ENCODE peak calls at places on chromosomes 6 and 20, in four cellular contexts. I is MM.1S, Z is GM23248, L is PC-3. W is an unnamed sample.
A peak's percentile ranks its signal among the peaks of the same experiment; 100 is the strongest.

GRCh38 chr6:122778961-122779671 is 400 bp upstream of the FABP7 start:
- DNase-seq in I (no peak), L (no peak), Z (no peak), W (no peak)

GRCh38 chr20:23270427-23270911 is 80.1 kb upstream of the NXT1 start:
- DNase-seq in L (no peak), Z (peak; percentile 22), I (no peak), W (peak; percentile 66)

GRCh38 chr6:105282801-105283585 is 103.2 kb upstream of the POPDC3 start:
- DNase-seq in I (no peak), Z (no peak), L (no peak), W (no peak)

GRCh38 chr6:43627008-43627825 is 1.8 kb downstream of the GTPBP2 start:
- DNase-seq in Z (peak; percentile 99), L (peak; percentile 97), I (peak; percentile 46), W (peak; percentile 91)

GRCh38 chr20:14512856-14513255 is 175.4 kb upstream of the FLRT3 start:
- DNase-seq in I (no peak), L (peak; percentile 23), Z (no peak), W (peak; percentile 14)

GRCh38 chr20:21100590-21101452 is 5.3 kb downstream of the LINC00237 start:
- DNase-seq in L (no peak), I (no peak), Z (peak; percentile 26), W (no peak)

GRCh38 chr6:48628316-48628715 is 517.3 kb upstream of the PTCHD4 start:
- DNase-seq in L (no peak), Z (no peak), I (no peak), W (no peak)

GRCh38 chr20:9981834-9982233 is 53.0 kb upstream of the ANKEF1 start:
- DNase-seq in I (no peak), Z (no peak), L (no peak), W (peak; percentile 13)

GRCh38 chr6:101396552-101397173 is 3.2 kb downstream of the GRIK2 start:
- DNase-seq in I (peak; percentile 77), Z (peak; percentile 54), L (peak; percentile 77), W (peak; percentile 83)

GRCh38 chr20:11451793-11452291 is 465.9 kb upstream of the BTBD3 start:
- DNase-seq in I (no peak), Z (no peak), L (no peak), W (peak; percentile 46)

GRCh38 chr6:136548582-136549330 is 1.5 kb downstream of the MAP7 start:
- DNase-seq in L (no peak), I (no peak), Z (no peak), W (no peak)

GRCh38 chr20:22949710-22950109 is 85.4 kb upstream of the SSTR4 start:
- DNase-seq in I (no peak), Z (no peak), L (peak; percentile 54), W (no peak)

GRCh38 chr20:36852187-36852586 is 23.8 kb upstream of the TLDC2 start:
- DNase-seq in Z (peak; percentile 37), I (no peak), L (no peak), W (no peak)

GRCh38 chr6:68990313-68990712 is 355.2 kb downstream of the ADGRB3 start:
- DNase-seq in L (no peak), I (no peak), Z (no peak), W (no peak)

GRCh38 chr6:43992783-43993505 is 134.3 kb downstream of the MRPL14 start:
- DNase-seq in Z (no peak), I (no peak), L (no peak), W (no peak)

GRCh38 chr6:84428300-84428907 is 201.0 kb upstream of the CEP162 start:
- DNase-seq in Z (peak; percentile 76), L (peak; percentile 71), I (peak; percentile 56), W (peak; percentile 76)

GRCh38 chr6:125112934-125113333 is 40.6 kb upstream of the TPD52L1 start:
- DNase-seq in Z (no peak), I (no peak), L (no peak), W (no peak)

GRCh38 chr20:46990017-46990810 is 95.6 kb downstream of the EYA2 start:
- DNase-seq in I (no peak), Z (peak; percentile 35), L (peak; percentile 62), W (no peak)

GRCh38 chr6:150491131-150491795 is 108.4 kb upstream of the PLEKHG1 start:
- DNase-seq in L (peak; percentile 87), I (no peak), Z (peak; percentile 75), W (peak; percentile 26)

GRCh38 chr6:47680056-47680455 is 18.3 kb upstream of the ADGRF4 start:
- DNase-seq in Z (no peak), I (no peak), L (no peak), W (peak; percentile 24)

GRCh38 chr6:41605649-41606048 is 32.6 kb upstream of the MDFI start:
- DNase-seq in I (no peak), L (no peak), Z (no peak), W (no peak)

GRCh38 chr20:33539129-33539528 is 49.2 kb downstream of the CBFA2T2 start:
- DNase-seq in Z (no peak), L (peak; percentile 59), I (no peak), W (no peak)

GRCh38 chr6:155786528-155786927 is 330.9 kb upstream of the NOX3 start:
- DNase-seq in Z (no peak), I (no peak), L (no peak), W (no peak)

GRCh38 chr6:110646951-110647910 is 168.0 kb downstream of the CDK19 start:
- DNase-seq in Z (no peak), L (no peak), I (no peak), W (no peak)

DNA sequence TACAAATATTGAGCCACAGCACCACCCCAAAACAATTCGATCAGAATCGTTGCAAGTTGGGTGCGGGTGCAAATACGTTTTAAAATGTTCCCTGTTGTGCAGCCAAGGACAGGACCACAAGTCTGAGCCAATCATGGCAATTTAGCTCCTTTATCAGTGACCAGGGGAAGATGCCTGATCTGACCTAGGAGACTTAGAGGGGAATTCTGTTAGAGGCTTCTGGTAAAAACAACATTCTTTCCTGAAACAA is 25.6 kb downstream of the LOC128125822 start:
- DNase-seq in L (no peak), Z (no peak), I (no peak), W (no peak)
- TF ChIP-seq EZH2phosphoT487 in L (no peak), Z (no peak), I (no peak), W (no peak)

GRCh38 chr6:87154641-87155271 is 609 bp upstream of the ZNF292 start:
- DNase-seq in I (peak; percentile 89), Z (peak; percentile 90), L (peak; percentile 59), W (peak; percentile 73)
- TF ChIP-seq EZH2phosphoT487 in I (no peak), Z (no peak), L (no peak), W (no peak)

DNA sequence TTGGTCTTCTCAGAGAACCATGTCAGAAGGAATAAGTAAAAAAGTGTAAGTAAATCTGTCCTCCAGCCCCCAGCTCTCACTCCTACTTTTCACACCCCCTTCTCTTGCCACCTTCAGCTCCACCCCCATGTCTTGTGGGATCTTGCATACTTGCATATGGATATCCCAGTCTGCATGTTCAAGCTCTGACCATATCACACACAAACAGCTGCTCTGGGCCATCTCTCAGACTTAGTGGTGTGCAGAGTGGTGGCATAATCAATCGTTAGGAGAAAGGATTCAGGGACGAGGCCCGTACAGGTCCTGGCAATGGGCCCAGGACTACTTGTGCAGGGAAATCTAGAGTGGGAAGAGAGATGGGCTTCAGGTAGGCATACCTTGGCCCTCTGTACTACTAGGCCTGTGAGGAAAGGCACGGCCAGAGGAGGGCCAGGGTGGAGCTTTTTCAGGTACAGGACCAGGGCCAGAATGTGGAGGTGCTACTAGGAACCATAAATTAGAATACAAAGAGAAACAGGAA is 112.0 kb upstream of the SGK1 start:
- DNase-seq in Z (no peak), I (no peak), L (no peak), W (no peak)
- TF ChIP-seq EZH2phosphoT487 in Z (no peak), I (no peak), L (no peak), W (no peak)

GRCh38 chr20:48156951-48157700 is 371.8 kb upstream of the SULF2 start:
- DNase-seq in Z (no peak), I (no peak), L (peak; percentile 49), W (no peak)

GRCh38 chr20:48156521-48156920 is 371.2 kb upstream of the SULF2 start:
- DNase-seq in Z (no peak), I (no peak), L (peak; percentile 23), W (no peak)

GRCh38 chr20:48153523-48153922 is 368.2 kb upstream of the SULF2 start:
- DNase-seq in I (peak; percentile 73), Z (no peak), L (peak; percentile 19), W (peak; percentile 48)

GRCh38 chr20:48154040-48154439 is 368.8 kb upstream of the SULF2 start:
- DNase-seq in L (peak; percentile 7), Z (no peak), I (no peak), W (no peak)

GRCh38 chr20:48155231-48155630 is 369.9 kb upstream of the SULF2 start:
- DNase-seq in Z (no peak), I (no peak), L (no peak), W (no peak)
- TF ChIP-seq EZH2phosphoT487 in Z (no peak), I (no peak), L (no peak), W (no peak)

GRCh38 chr20:34922654-34923381 is 32.8 kb downstream of the GSS start:
- DNase-seq in L (peak; percentile 95), I (no peak), Z (peak; percentile 89), W (no peak)
- TF ChIP-seq EZH2phosphoT487 in L (no peak), I (no peak), Z (no peak), W (no peak)

GRCh38 chr6:6680524-6680923 is 92.0 kb downstream of the LY86 start:
- DNase-seq in L (no peak), I (no peak), Z (no peak), W (no peak)

GRCh38 chr6:6676910-6677441 is 88.5 kb downstream of the LY86 start:
- DNase-seq in L (peak; percentile 93), Z (peak; percentile 79), I (peak; percentile 71), W (peak; percentile 81)

GRCh38 chr6:6679633-6680032 is 91.1 kb downstream of the LY86 start:
- DNase-seq in I (no peak), L (no peak), Z (no peak), W (no peak)

GRCh38 chr6:6678811-6679210 is 90.3 kb downstream of the LY86 start:
- DNase-seq in I (no peak), L (no peak), Z (no peak), W (no peak)

DNA sequence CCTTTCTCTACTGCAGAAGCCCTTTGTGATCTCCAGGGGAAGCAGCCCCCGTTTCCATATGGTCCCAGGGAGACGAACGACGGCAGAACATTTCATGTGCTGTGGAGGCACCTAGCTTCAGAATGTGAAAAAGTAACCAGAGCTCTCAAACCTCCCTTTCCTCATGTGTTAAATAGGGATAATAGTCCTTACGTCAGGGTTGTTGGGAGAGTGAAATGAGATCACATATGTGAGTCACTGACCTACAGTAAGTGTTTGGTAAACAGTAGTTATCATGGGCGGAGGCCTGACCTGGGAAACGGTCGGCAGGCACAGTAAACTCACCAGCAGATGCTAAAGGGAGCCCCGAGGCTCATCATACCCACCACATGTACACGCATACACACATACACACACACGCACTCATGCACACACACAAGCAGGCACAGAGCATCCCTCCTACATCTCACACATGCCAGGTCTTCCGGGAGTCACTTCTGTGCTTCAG is 89.7 kb downstream of the LY86 start:
- DNase-seq in I (no peak), L (peak; percentile 70), Z (peak; percentile 79), W (peak; percentile 74)
- TF ChIP-seq EZH2phosphoT487 in I (no peak), L (no peak), Z (no peak), W (no peak)

DNA sequence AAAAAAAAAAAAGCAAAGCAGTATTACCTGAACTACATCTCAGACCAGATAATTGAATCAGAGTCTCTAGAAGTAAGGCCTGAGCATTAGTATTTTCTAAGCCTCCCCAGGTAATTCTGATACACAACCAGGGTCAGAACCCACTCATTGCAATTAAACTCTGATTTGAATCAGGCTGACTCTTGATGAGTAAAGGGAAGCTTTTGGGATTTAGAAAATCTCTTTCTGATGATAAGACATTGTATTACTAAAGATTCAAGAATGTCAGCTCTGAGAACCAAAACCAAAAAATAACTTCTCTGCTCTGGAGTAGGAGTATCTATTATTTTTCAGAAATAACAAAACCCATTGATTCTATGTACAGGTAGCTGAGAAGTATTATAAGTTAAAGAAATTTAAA is 100.1 kb upstream of the COL21A1 start:
- DNase-seq in L (peak; percentile 58), I (no peak), Z (peak; percentile 82), W (no peak)
- TF ChIP-seq EZH2phosphoT487 in L (no peak), I (no peak), Z (no peak), W (no peak)

GRCh38 chr6:13428528-13429405 is 58.6 kb downstream of the GFOD1 start:
- DNase-seq in L (no peak), I (no peak), Z (no peak), W (no peak)
- TF ChIP-seq EZH2phosphoT487 in L (no peak), I (no peak), Z (no peak), W (no peak)